ENCODE peak calls at places on chromosomes 11 and 22, in five cellular contexts. U is upper lobe of left lung, P is uterus, V is astrocyte of the cerebellum, T is cardiac fibroblast. K is an unnamed sample.

GRCh38 chr11:125954945-125955640 is 9.2 kb downstream of the VSIG10L2 start:
- DNase-seq in V (no peak), P (no peak), T (no peak), U (no peak), K (no peak)

GRCh38 chr11:122634507-122634906 is 21.0 kb upstream of the UBASH3B start:
- DNase-seq in P (peak), U (peak), V (no peak), T (peak), K (peak)

GRCh38 chr22:46148885-46149492 is 1.3 kb upstream of the PPARA start:
- DNase-seq in T (no peak), P (peak), V (no peak), U (no peak), K (no peak)

GRCh38 chr11:63939351-63939920 is 634 bp downstream of the NAA40 start:
- DNase-seq in V (no peak), T (peak), P (no peak), U (peak), K (no peak)

GRCh38 chr22:44221710-44222475 is 41.2 kb downstream of the PARVG start:
- DNase-seq in P (no peak), T (no peak), V (no peak), U (peak), K (no peak)

GRCh38 chr22:45202333-45203149 is 38.2 kb downstream of the KIAA0930 start:
- DNase-seq in U (no peak), V (no peak), P (no peak), T (peak), K (no peak)

GRCh38 chr11:105923814-105924213 is 98.2 kb downstream of the MSANTD4 start:
- DNase-seq in T (peak), U (no peak), P (no peak), V (peak), K (no peak)

GRCh38 chr22:46147471-46148267 is 2.7 kb upstream of the PPARA start:
- DNase-seq in U (no peak), T (no peak), P (peak), V (no peak), K (no peak)

GRCh38 chr11:104443387-104443786 is 279.4 kb upstream of the PDGFD start:
- DNase-seq in T (no peak), U (no peak), P (no peak), V (peak), K (no peak)

GRCh38 chr22:49969751-49970527 is 9.4 kb downstream of the PIM3 start:
- DNase-seq in U (no peak), V (no peak), T (no peak), P (peak), K (no peak)

GRCh38 chr22:49973018-49973965 is 12.7 kb downstream of the PIM3 start:
- DNase-seq in U (no peak), P (no peak), T (peak), V (no peak), K (no peak)

GRCh38 chr22:49970528-49971231 is 10.1 kb downstream of the PIM3 start:
- DNase-seq in P (peak), V (no peak), T (peak), U (peak), K (peak)

GRCh38 chr22:49971232-49972162 is 10.9 kb downstream of the PIM3 start:
- DNase-seq in U (peak), V (no peak), T (peak), P (peak), K (no peak)

GRCh38 chr22:49972163-49973017 is 11.8 kb downstream of the PIM3 start:
- DNase-seq in P (peak), T (no peak), U (peak), V (no peak), K (no peak)
- H3K4me3 ChIP-seq in P (no peak), T (no peak), U (peak), V (no peak), K (no peak)

GRCh38 chr11:95660038-95660437 is 129.5 kb downstream of the FAM76B start:
- DNase-seq in P (no peak), V (no peak), T (no peak), U (no peak), K (no peak)
- H3K4me3 ChIP-seq in P (no peak), V (no peak), T (no peak), U (no peak), K (no peak)

GRCh38 chr11:33263549-33263948 is 6.4 kb downstream of the HIPK3 start:
- DNase-seq in P (no peak), V (no peak), T (no peak), U (no peak), K (no peak)

GRCh38 chr11:33259869-33260268 is 2.7 kb downstream of the HIPK3 start:
- DNase-seq in U (no peak), T (peak), V (no peak), P (no peak), K (no peak)

GRCh38 chr11:33264926-33265325 is 7.7 kb downstream of the HIPK3 start:
- DNase-seq in U (no peak), V (no peak), P (no peak), T (no peak), K (no peak)

GRCh38 chr11:33258631-33259184 is 1.5 kb downstream of the HIPK3 start:
- DNase-seq in T (peak), V (no peak), P (no peak), U (no peak), K (no peak)

GRCh38 chr11:33262016-33262638 is 4.9 kb downstream of the HIPK3 start:
- DNase-seq in V (no peak), U (no peak), P (no peak), T (peak), K (peak)
- H3K4me3 ChIP-seq in V (no peak), U (no peak), P (no peak), T (no peak), K (no peak)

GRCh38 chr11:67435727-67436458 is 1.6 kb downstream of the PTPRCAP start:
- DNase-seq in P (no peak), V (no peak), U (no peak), T (no peak), K (no peak)
- H3K4me3 ChIP-seq in P (no peak), V (no peak), U (peak), T (no peak), K (no peak)

GRCh38 chr22:28143206-28143605 is 224.2 kb upstream of the PITPNB start:
- DNase-seq in U (no peak), T (no peak), V (no peak), P (no peak), K (no peak)
- H3K4me3 ChIP-seq in U (no peak), T (no peak), V (no peak), P (no peak), K (no peak)

GRCh38 chr11:5380740-5381342 is 2.8 kb upstream of the OR51M1 start:
- DNase-seq in P (no peak), T (peak), U (peak), V (peak), K (peak)

GRCh38 chr11:5384335-5384734 is 723 bp downstream of the OR51M1 start:
- DNase-seq in U (no peak), P (no peak), T (no peak), V (no peak), K (no peak)

GRCh38 chr11:5383576-5383975 is at the start of gene OR51M1:
- DNase-seq in V (no peak), T (no peak), P (no peak), U (no peak), K (no peak)
- H3K4me3 ChIP-seq in V (no peak), T (no peak), P (no peak), U (no peak), K (no peak)

GRCh38 chr11:114159802-114160588 is 100.5 kb downstream of the ZBTB16 start:
- DNase-seq in U (peak), P (peak), V (peak), T (peak), K (peak)

GRCh38 chr11:114159320-114159719 is 99.8 kb downstream of the ZBTB16 start:
- DNase-seq in U (no peak), P (no peak), T (peak), V (no peak), K (no peak)

GRCh38 chr11:114161486-114162250 is 102.2 kb downstream of the ZBTB16 start:
- DNase-seq in P (no peak), T (no peak), U (no peak), V (no peak), K (no peak)

GRCh38 chr11:114162719-114163123 is 103.2 kb downstream of the ZBTB16 start:
- DNase-seq in V (peak), U (peak), P (peak), T (peak), K (peak)

GRCh38 chr11:114160884-114161283 is 101.4 kb downstream of the ZBTB16 start:
- DNase-seq in T (peak), P (no peak), V (no peak), U (no peak), K (peak)
- H3K4me3 ChIP-seq in T (no peak), P (peak), V (no peak), U (no peak), K (no peak)

GRCh38 chr22:23471698-23472097 is 108.4 kb downstream of the IGLL1 start:
- DNase-seq in V (no peak), U (no peak), T (no peak), P (no peak), K (no peak)
- H3K4me3 ChIP-seq in V (no peak), U (no peak), T (no peak), P (no peak), K (no peak)